ENCODE peak calls at places on chromosomes 11 and 22, in six cellular contexts. E, H, G, P, V and I are unnamed samples.
A peak's percentile ranks its signal among the peaks of the same experiment; 100 is the strongest.

GRCh38 chr11:111937859-111938258 is 716 bp downstream of the DIXDC1 start:
- DNase-seq in E (no peak), V (no peak), H (no peak), P (no peak), G (no peak), I (no peak)

GRCh38 chr22:21641417-21641794 is 696 bp upstream of the SDF2L1 start:
- DNase-seq in V (no peak), G (no peak), H (no peak), P (peak; percentile 42), E (no peak), I (peak; percentile 74)

GRCh38 chr11:125140251-125140650 is 24.3 kb upstream of the PKNOX2 start:
- DNase-seq in E (no peak), H (no peak), P (no peak), V (no peak), G (no peak), I (no peak)

GRCh38 chr22:41284465-41284864 is 1.5 kb downstream of the RANGAP1 start:
- DNase-seq in G (no peak), E (no peak), H (no peak), V (no peak), P (no peak), I (no peak)

GRCh38 chr11:78651136-78651775 is 76.6 kb upstream of the NARS2 start:
- DNase-seq in V (no peak), G (no peak), P (no peak), H (no peak), E (no peak), I (no peak)

GRCh38 chr11:71202966-71203365 is 49.4 kb downstream of the SHANK2 start:
- DNase-seq in E (no peak), V (no peak), P (no peak), H (no peak), G (no peak), I (no peak)

GRCh38 chr11:126544311-126545056 is 189.0 kb downstream of the ST3GAL4 start:
- DNase-seq in H (no peak), E (peak; percentile 38), G (no peak), P (peak; percentile 41), V (no peak), I (no peak)

GRCh38 chr22:31938258-31938657 is 6.1 kb upstream of the YWHAH start:
- DNase-seq in P (no peak), E (no peak), G (no peak), H (no peak), V (no peak), I (no peak)

GRCh38 chr11:60992842-60993409 is 21.4 kb downstream of the CD6 start:
- DNase-seq in G (no peak), P (no peak), H (no peak), E (no peak), V (no peak), I (no peak)

GRCh38 chr11:62669420-62670161 is 1.9 kb upstream of the UQCC3 start:
- DNase-seq in H (no peak), E (no peak), G (no peak), P (no peak), V (no peak), I (no peak)

GRCh38 chr22:29798801-29799200 is 31.6 kb downstream of the UQCR10 start:
- DNase-seq in P (no peak), V (no peak), G (no peak), E (no peak), H (no peak), I (no peak)

GRCh38 chr22:38129021-38129420 is 18.5 kb upstream of the BAIAP2L2 start:
- DNase-seq in H (no peak), G (no peak), E (no peak), V (no peak), P (no peak), I (no peak)

GRCh38 chr11:29343465-29344333 is 673.1 kb downstream of the KCNA4 start:
- DNase-seq in H (no peak), P (peak; percentile 58), V (no peak), G (no peak), E (no peak), I (peak; percentile 26)

GRCh38 chr22:44522526-44523170 is 24.6 kb upstream of the RTL6 start:
- DNase-seq in V (no peak), P (no peak), H (no peak), G (no peak), E (no peak), I (no peak)

GRCh38 chr11:57646221-57646620 is 3.5 kb downstream of the YPEL4 start:
- DNase-seq in V (no peak), G (no peak), P (no peak), E (no peak), H (no peak), I (no peak)

GRCh38 chr11:45332486-45332934 is 46.4 kb upstream of the SYT13 start:
- DNase-seq in H (no peak), G (no peak), P (peak; percentile 69), E (no peak), V (no peak), I (peak; percentile 36)

GRCh38 chr22:17695986-17696385 is 57.4 kb downstream of the BCL2L13 start:
- DNase-seq in G (no peak), V (no peak), E (no peak), P (no peak), H (no peak), I (no peak)